ENCODE peak calls at places on chromosomes 7 and 10, in ten cellular contexts. H, I, D, W, S, P, N, L, F and G are unnamed samples.
A peak's percentile ranks its signal among the peaks of the same experiment; 100 is the strongest.

GRCh38 chr7:1289681-1290261 is 57.1 kb downstream of the UNCX start:
- DNase-seq in H (no peak), I (no peak), D (no peak), W (peak; percentile 82), S (peak; percentile 69), P (no peak), N (no peak), L (no peak), F (no peak), G (peak; percentile 59)

GRCh38 chr7:135661311-135662122 is 797 bp upstream of the STMP1 start:
- DNase-seq in H (peak; percentile 53), I (no peak), D (peak; percentile 2), W (no peak), S (no peak), P (no peak), N (peak; percentile 1), L (peak; percentile 25), F (no peak), G (no peak)

GRCh38 chr10:15167411-15168295 is 840 bp downstream of the NMT2 start:
- DNase-seq in H (peak; percentile 68), I (peak; percentile 64), D (peak; percentile 18), W (peak; percentile 88), S (no peak), P (peak; percentile 56), N (peak; percentile 53), L (peak; percentile 75), F (peak; percentile 72), G (peak; percentile 30)

GRCh38 chr10:106648534-106649481 is 515.7 kb downstream of the SORCS1 start:
- DNase-seq in H (no peak), I (no peak), D (no peak), W (no peak), S (no peak), P (no peak), N (no peak), L (no peak), F (no peak), G (no peak)

GRCh38 chr10:51800121-51800520 is 100.7 kb upstream of the CSTF2T start:
- DNase-seq in H (no peak), I (no peak), D (no peak), W (no peak), S (no peak), P (no peak), N (no peak), L (no peak), F (no peak), G (no peak)

GRCh38 chr10:26858707-26859034 is 2.1 kb downstream of the ABI1 start:
- DNase-seq in H (peak; percentile 63), I (no peak), D (no peak), W (no peak), S (no peak), P (no peak), N (no peak), L (no peak), F (no peak), G (no peak)

GRCh38 chr7:27442446-27442845 is 199.8 kb downstream of the EVX1 start:
- DNase-seq in H (no peak), I (no peak), D (no peak), W (no peak), S (no peak), P (no peak), N (no peak), L (no peak), F (peak; percentile 48), G (no peak)

GRCh38 chr10:33422779-33423520 is 88.5 kb upstream of the NRP1 start:
- DNase-seq in H (no peak), I (no peak), D (no peak), W (no peak), S (no peak), P (no peak), N (no peak), L (no peak), F (peak; percentile 17), G (no peak)

GRCh38 chr7:134649231-134649775 is 2.6 kb downstream of the BPGM start:
- DNase-seq in H (peak; percentile 72), I (no peak), D (no peak), W (no peak), S (no peak), P (no peak), N (no peak), L (no peak), F (no peak), G (no peak)

GRCh38 chr10:72567884-72568283 is 58.0 kb downstream of the MICU1 start:
- DNase-seq in H (peak; percentile 71), I (no peak), D (no peak), W (no peak), S (no peak), P (no peak), N (no peak), L (peak; percentile 48), F (no peak), G (no peak)

GRCh38 chr10:59905066-59905734 is 1.2 kb downstream of the CCDC6 start:
- DNase-seq in H (peak; percentile 81), I (no peak), D (peak; percentile 45), W (peak; percentile 72), S (peak; percentile 86), P (peak; percentile 56), N (no peak), L (peak; percentile 49), F (peak; percentile 49), G (no peak)

GRCh38 chr10:35218339-35218955 is 91.8 kb downstream of the CREM start:
- DNase-seq in H (peak; percentile 94), I (peak; percentile 56), D (peak; percentile 75), W (peak; percentile 82), S (peak; percentile 90), P (peak; percentile 86), N (peak; percentile 77), L (peak; percentile 66), F (peak; percentile 78), G (peak; percentile 56)

GRCh38 chr7:16913643-16914042 is 31.9 kb upstream of the AGR3 start:
- DNase-seq in H (no peak), I (no peak), D (no peak), W (peak; percentile 71), S (no peak), P (no peak), N (no peak), L (no peak), F (no peak), G (no peak)